ENCODE peak calls at places on chromosomes 16 and 17, in six cellular contexts. One of them, this sample, is unnamed.

GRCh38 chr17:83082899-83083367 is 3.5 kb downstream of the METRNL start:
- DNase-seq in HFF-Myc: no peak
- DNase-seq in sigmoid colon: no peak
- DNase-seq in heart left ventricle: no peak
- DNase-seq in tibial artery: no peak
- DNase-seq in Peyer's patch: no peak
- DNase-seq in this sample: no peak

GRCh38 chr16:58462997-58463891 is 36.7 kb upstream of the NDRG4 start:
- DNase-seq in HFF-Myc: no peak
- DNase-seq in sigmoid colon: no peak
- DNase-seq in tibial artery: no peak
- DNase-seq in Peyer's patch: no peak
- DNase-seq in heart left ventricle: peak
- DNase-seq in this sample: no peak

GRCh38 chr16:72468582-72468981 is 296.6 kb upstream of the PMFBP1 start:
- DNase-seq in HFF-Myc: no peak
- DNase-seq in Peyer's patch: no peak
- DNase-seq in sigmoid colon: no peak
- DNase-seq in heart left ventricle: no peak
- DNase-seq in tibial artery: no peak
- DNase-seq in this sample: no peak

GRCh38 chr17:43591750-43592562 is 45.8 kb upstream of the ETV4 start:
- DNase-seq in Peyer's patch: peak
- DNase-seq in heart left ventricle: peak
- DNase-seq in HFF-Myc: peak
- DNase-seq in sigmoid colon: peak
- DNase-seq in tibial artery: peak
- DNase-seq in this sample: no peak

GRCh38 chr16:14487579-14487978 is 142.5 kb downstream of the PARN start:
- DNase-seq in sigmoid colon: no peak
- DNase-seq in Peyer's patch: no peak
- DNase-seq in HFF-Myc: no peak
- DNase-seq in tibial artery: no peak
- DNase-seq in heart left ventricle: no peak
- DNase-seq in this sample: no peak

GRCh38 chr16:17459903-17460521 is 10.7 kb downstream of the XYLT1 start:
- DNase-seq in HFF-Myc: no peak
- DNase-seq in sigmoid colon: no peak
- DNase-seq in Peyer's patch: peak
- DNase-seq in tibial artery: no peak
- DNase-seq in heart left ventricle: no peak
- DNase-seq in this sample: no peak

GRCh38 chr16:46862555-46863447 is 21.4 kb upstream of the GPT2 start:
- DNase-seq in tibial artery: no peak
- DNase-seq in Peyer's patch: no peak
- DNase-seq in sigmoid colon: no peak
- DNase-seq in heart left ventricle: no peak
- DNase-seq in HFF-Myc: no peak
- DNase-seq in this sample: no peak

GRCh38 chr17:47262586-47262985 is 9.0 kb downstream of the ITGB3 start:
- DNase-seq in heart left ventricle: no peak
- DNase-seq in sigmoid colon: no peak
- DNase-seq in Peyer's patch: no peak
- DNase-seq in HFF-Myc: no peak
- DNase-seq in tibial artery: no peak
- DNase-seq in this sample: no peak

GRCh38 chr16:50614956-50615727 is 66.0 kb downstream of the SNX20 start:
- DNase-seq in heart left ventricle: no peak
- DNase-seq in Peyer's patch: no peak
- DNase-seq in HFF-Myc: no peak
- DNase-seq in sigmoid colon: no peak
- DNase-seq in tibial artery: no peak
- DNase-seq in this sample: no peak

DNA sequence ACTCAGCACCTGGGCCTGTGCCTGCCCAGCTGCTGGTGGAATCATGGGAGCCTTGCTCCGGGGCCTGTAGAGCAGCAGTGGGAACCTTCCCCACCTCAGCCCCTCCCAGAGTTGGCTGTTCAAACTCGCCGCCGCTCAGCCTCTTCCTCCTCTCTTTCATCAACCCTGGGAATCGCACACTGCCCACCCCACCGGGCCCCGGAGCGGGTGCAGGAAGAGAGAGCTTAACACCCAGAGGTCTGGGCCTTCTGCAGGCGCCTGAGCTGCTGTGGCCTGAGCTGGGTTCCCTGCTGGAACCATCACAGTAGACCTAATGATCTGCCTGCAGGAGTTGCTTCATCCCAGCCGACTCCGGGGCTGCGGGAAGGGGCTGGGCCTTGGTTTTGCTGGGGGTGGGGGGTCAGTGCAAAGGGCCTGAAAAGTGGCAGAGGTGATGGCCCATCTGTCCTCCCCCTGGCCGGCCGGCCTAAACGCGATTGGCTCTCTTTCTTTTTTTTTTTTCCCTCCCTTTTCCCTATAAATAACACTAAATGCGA is 313.9 kb downstream of the SEC14L1 start:
- DNase-seq in sigmoid colon: no peak
- DNase-seq in Peyer's patch: no peak
- DNase-seq in heart left ventricle: no peak
- DNase-seq in HFF-Myc: no peak
- DNase-seq in tibial artery: no peak
- DNase-seq in this sample: no peak
- H3K4me3 ChIP-seq in sigmoid colon: no peak
- H3K4me3 ChIP-seq in Peyer's patch: peak
- H3K4me3 ChIP-seq in heart left ventricle: peak
- H3K4me3 ChIP-seq in HFF-Myc: no peak
- H3K4me3 ChIP-seq in tibial artery: no peak
- H3K4me3 ChIP-seq in this sample: no peak

GRCh38 chr17:80119271-80119791 is 17.9 kb downstream of the GAA start:
- DNase-seq in heart left ventricle: no peak
- DNase-seq in HFF-Myc: no peak
- DNase-seq in tibial artery: no peak
- DNase-seq in sigmoid colon: peak
- DNase-seq in Peyer's patch: no peak
- DNase-seq in this sample: no peak

GRCh38 chr17:80116276-80116922 is 15.0 kb downstream of the GAA start:
- DNase-seq in sigmoid colon: no peak
- DNase-seq in HFF-Myc: no peak
- DNase-seq in Peyer's patch: no peak
- DNase-seq in heart left ventricle: no peak
- DNase-seq in tibial artery: no peak
- DNase-seq in this sample: no peak

GRCh38 chr17:80116923-80117380 is 15.6 kb downstream of the GAA start:
- DNase-seq in heart left ventricle: no peak
- DNase-seq in sigmoid colon: no peak
- DNase-seq in tibial artery: no peak
- DNase-seq in Peyer's patch: no peak
- DNase-seq in HFF-Myc: no peak
- DNase-seq in this sample: no peak

GRCh38 chr17:80118601-80119270 is 17.4 kb downstream of the GAA start:
- DNase-seq in tibial artery: no peak
- DNase-seq in sigmoid colon: peak
- DNase-seq in Peyer's patch: no peak
- DNase-seq in HFF-Myc: no peak
- DNase-seq in heart left ventricle: no peak
- DNase-seq in this sample: no peak

GRCh38 chr17:80117491-80118401 is 16.4 kb downstream of the GAA start:
- DNase-seq in tibial artery: no peak
- DNase-seq in heart left ventricle: no peak
- DNase-seq in sigmoid colon: no peak
- DNase-seq in HFF-Myc: no peak
- DNase-seq in Peyer's patch: no peak
- DNase-seq in this sample: no peak
- TF ChIP-seq CTCF in tibial artery: no peak
- TF ChIP-seq CTCF in heart left ventricle: no peak
- TF ChIP-seq CTCF in sigmoid colon: no peak
- TF ChIP-seq CTCF in HFF-Myc: no peak
- TF ChIP-seq CTCF in Peyer's patch: no peak
- TF ChIP-seq CTCF in this sample: no peak

DNA sequence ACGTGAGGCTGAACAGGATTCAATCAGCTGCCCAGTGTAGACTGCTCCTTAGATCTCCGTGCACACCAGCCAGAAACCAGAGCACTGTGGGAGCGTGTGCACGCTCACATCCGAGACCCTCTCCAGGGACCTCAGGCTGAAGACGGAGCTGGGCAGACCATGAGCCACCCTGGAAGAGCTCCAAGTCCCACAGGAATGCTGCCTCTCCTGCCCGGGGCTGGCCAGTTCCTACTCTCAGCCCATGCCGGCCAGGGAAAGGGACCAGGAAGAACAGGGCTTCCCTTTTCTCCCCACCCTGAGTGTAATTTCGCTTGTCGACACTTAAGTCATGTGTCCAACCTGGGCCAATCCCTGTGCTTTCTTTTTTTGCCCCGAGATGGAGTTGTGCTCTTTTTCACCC is 6.9 kb downstream of the ALYREF start:
- DNase-seq in heart left ventricle: no peak
- DNase-seq in sigmoid colon: no peak
- DNase-seq in HFF-Myc: no peak
- DNase-seq in Peyer's patch: no peak
- DNase-seq in tibial artery: no peak
- DNase-seq in this sample: no peak
- H3K4me3 ChIP-seq in heart left ventricle: no peak
- H3K4me3 ChIP-seq in sigmoid colon: no peak
- H3K4me3 ChIP-seq in HFF-Myc: no peak
- H3K4me3 ChIP-seq in Peyer's patch: no peak
- H3K4me3 ChIP-seq in tibial artery: no peak
- H3K4me3 ChIP-seq in this sample: no peak

GRCh38 chr17:68433211-68433610 is 24.1 kb downstream of the WIPI1 start:
- DNase-seq in heart left ventricle: no peak
- DNase-seq in tibial artery: no peak
- DNase-seq in sigmoid colon: no peak
- DNase-seq in Peyer's patch: no peak
- DNase-seq in HFF-Myc: no peak
- DNase-seq in this sample: no peak

GRCh38 chr17:68432086-68432864 is 25.0 kb downstream of the WIPI1 start:
- DNase-seq in Peyer's patch: no peak
- DNase-seq in heart left ventricle: no peak
- DNase-seq in tibial artery: no peak
- DNase-seq in HFF-Myc: no peak
- DNase-seq in sigmoid colon: no peak
- DNase-seq in this sample: no peak

GRCh38 chr17:68431045-68431608 is 26.2 kb downstream of the WIPI1 start:
- DNase-seq in HFF-Myc: no peak
- DNase-seq in Peyer's patch: no peak
- DNase-seq in tibial artery: no peak
- DNase-seq in sigmoid colon: no peak
- DNase-seq in heart left ventricle: no peak
- DNase-seq in this sample: no peak

GRCh38 chr17:68429881-68430280 is 27.4 kb downstream of the WIPI1 start:
- DNase-seq in heart left ventricle: no peak
- DNase-seq in Peyer's patch: no peak
- DNase-seq in HFF-Myc: no peak
- DNase-seq in tibial artery: no peak
- DNase-seq in sigmoid colon: no peak
- DNase-seq in this sample: no peak

GRCh38 chr17:68431661-68432071 is 25.6 kb downstream of the WIPI1 start:
- DNase-seq in HFF-Myc: peak
- DNase-seq in Peyer's patch: peak
- DNase-seq in tibial artery: no peak
- DNase-seq in sigmoid colon: no peak
- DNase-seq in heart left ventricle: no peak
- DNase-seq in this sample: no peak
- TF ChIP-seq CTCF in HFF-Myc: peak
- TF ChIP-seq CTCF in Peyer's patch: no peak
- TF ChIP-seq CTCF in tibial artery: no peak
- TF ChIP-seq CTCF in sigmoid colon: no peak
- TF ChIP-seq CTCF in heart left ventricle: peak
- TF ChIP-seq CTCF in this sample: peak

GRCh38 chr17:17834974-17835373 is 1.8 kb downstream of the SREBF1 start:
- DNase-seq in tibial artery: no peak
- DNase-seq in heart left ventricle: no peak
- DNase-seq in HFF-Myc: no peak
- DNase-seq in Peyer's patch: no peak
- DNase-seq in sigmoid colon: no peak
- DNase-seq in this sample: peak
- H3K4me3 ChIP-seq in tibial artery: no peak
- H3K4me3 ChIP-seq in heart left ventricle: no peak
- H3K4me3 ChIP-seq in HFF-Myc: peak
- H3K4me3 ChIP-seq in Peyer's patch: peak
- H3K4me3 ChIP-seq in sigmoid colon: no peak
- H3K4me3 ChIP-seq in this sample: peak

GRCh38 chr17:11981862-11982261 is 15.4 kb downstream of the ZNF18 start:
- DNase-seq in heart left ventricle: no peak
- DNase-seq in HFF-Myc: no peak
- DNase-seq in Peyer's patch: no peak
- DNase-seq in sigmoid colon: no peak
- DNase-seq in tibial artery: no peak
- DNase-seq in this sample: no peak

GRCh38 chr17:11986179-11986938 is 10.9 kb downstream of the ZNF18 start:
- DNase-seq in tibial artery: peak
- DNase-seq in HFF-Myc: no peak
- DNase-seq in Peyer's patch: no peak
- DNase-seq in sigmoid colon: no peak
- DNase-seq in heart left ventricle: no peak
- DNase-seq in this sample: no peak

GRCh38 chr17:11979795-11980194 is 17.5 kb downstream of the ZNF18 start:
- DNase-seq in HFF-Myc: no peak
- DNase-seq in Peyer's patch: no peak
- DNase-seq in tibial artery: no peak
- DNase-seq in sigmoid colon: no peak
- DNase-seq in heart left ventricle: no peak
- DNase-seq in this sample: no peak

DNA sequence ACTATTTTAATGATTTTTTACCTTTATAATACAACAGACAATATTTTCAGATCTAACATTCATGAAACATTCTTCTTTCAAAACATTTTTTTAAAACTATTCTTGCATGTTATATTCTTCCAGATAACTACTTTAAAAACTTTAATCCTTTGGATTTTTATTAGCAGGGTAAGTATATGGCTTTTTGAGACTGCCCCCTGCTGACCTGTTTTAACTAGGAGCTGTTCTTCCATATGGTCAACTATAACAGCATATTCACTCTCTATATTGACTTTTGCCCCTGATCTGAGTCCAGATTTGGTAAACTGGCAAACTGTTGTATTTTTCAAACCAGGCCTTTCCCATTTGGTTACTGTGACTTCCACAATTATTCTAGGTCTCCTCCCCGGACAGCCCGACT is 16.5 kb downstream of the ZNF18 start:
- DNase-seq in tibial artery: no peak
- DNase-seq in heart left ventricle: no peak
- DNase-seq in HFF-Myc: no peak
- DNase-seq in Peyer's patch: no peak
- DNase-seq in sigmoid colon: no peak
- DNase-seq in this sample: no peak
- TF ChIP-seq CTCF in tibial artery: no peak
- TF ChIP-seq CTCF in heart left ventricle: peak
- TF ChIP-seq CTCF in HFF-Myc: peak
- TF ChIP-seq CTCF in Peyer's patch: peak
- TF ChIP-seq CTCF in sigmoid colon: no peak
- TF ChIP-seq CTCF in this sample: peak